ENCODE peak calls at places on chromosome 5, in six cellular contexts. T, F, H, C, U and X are unnamed samples.

GRCh38 chr5:141969783-141970741 is 1.2 kb downstream of the RNF14 start:
- DNase-seq in T (peak), F (no peak), H (peak), C (no peak), U (peak), X (peak)

GRCh38 chr5:97101189-97101910 is 41.1 kb downstream of the LIX1 start:
- DNase-seq in T (no peak), F (no peak), H (no peak), C (no peak), U (no peak), X (no peak)

GRCh38 chr5:115150512-115150911 is 19.2 kb downstream of the TRIM36 start:
- DNase-seq in T (no peak), F (no peak), H (no peak), C (no peak), U (no peak), X (no peak)

GRCh38 chr5:158154226-158155005 is 295.5 kb upstream of the CLINT1 start:
- DNase-seq in T (no peak), F (no peak), H (no peak), C (no peak), U (no peak), X (no peak)

GRCh38 chr5:146006470-146006869 is 70.1 kb downstream of the SH3RF2 start:
- DNase-seq in T (no peak), F (no peak), H (no peak), C (no peak), U (no peak), X (no peak)

GRCh38 chr5:10892911-10893215 is 131.8 kb upstream of the DAP start:
- DNase-seq in T (no peak), F (no peak), H (no peak), C (no peak), U (no peak), X (no peak)

GRCh38 chr5:160601045-160601444 is 179.4 kb downstream of the PTTG1 start:
- DNase-seq in T (no peak), F (no peak), H (no peak), C (no peak), U (no peak), X (no peak)

GRCh38 chr5:57816108-57816507 is 333.5 kb upstream of the ACTBL2 start:
- DNase-seq in T (no peak), F (no peak), H (no peak), C (peak), U (peak), X (no peak)

GRCh38 chr5:2674456-2674855 is 77.0 kb downstream of the IRX2 start:
- DNase-seq in T (no peak), F (no peak), H (no peak), C (no peak), U (no peak), X (no peak)

GRCh38 chr5:77211691-77212047 is 1.2 kb downstream of the PDE8B start:
- DNase-seq in T (no peak), F (no peak), H (no peak), C (no peak), U (no peak), X (no peak)

GRCh38 chr5:77208507-77209163 is 1.8 kb upstream of the PDE8B start:
- DNase-seq in T (no peak), F (peak), H (no peak), C (no peak), U (no peak), X (no peak)

GRCh38 chr5:77209495-77210090 is 887 bp upstream of the PDE8B start:
- DNase-seq in T (no peak), F (no peak), H (no peak), C (no peak), U (no peak), X (no peak)

GRCh38 chr5:77211013-77211690 is 672 bp downstream of the PDE8B start:
- DNase-seq in T (no peak), F (no peak), H (no peak), C (no peak), U (no peak), X (no peak)

GRCh38 chr5:77210091-77211012 is at the start of gene PDE8B:
- DNase-seq in T (no peak), F (no peak), H (no peak), C (no peak), U (peak), X (no peak)
- H3K4me3 ChIP-seq in T (no peak), F (peak), H (peak), C (peak), U (peak), X (no peak)

GRCh38 chr5:78794693-78795215 is 146.2 kb upstream of the LHFPL2 start:
- DNase-seq in T (no peak), F (no peak), H (no peak), C (no peak), U (no peak), X (no peak)

GRCh38 chr5:78793907-78794687 is 145.5 kb upstream of the LHFPL2 start:
- DNase-seq in T (no peak), F (no peak), H (peak), C (no peak), U (no peak), X (no peak)

GRCh38 chr5:78791416-78792100 is 143.0 kb upstream of the LHFPL2 start:
- DNase-seq in T (no peak), F (no peak), H (no peak), C (no peak), U (no peak), X (no peak)

GRCh38 chr5:78795757-78796156 is 147.2 kb upstream of the LHFPL2 start:
- DNase-seq in T (no peak), F (no peak), H (peak), C (no peak), U (peak), X (peak)

GRCh38 chr5:78792342-78793055 is 143.9 kb upstream of the LHFPL2 start:
- DNase-seq in T (peak), F (no peak), H (no peak), C (no peak), U (no peak), X (no peak)
- H3K4me3 ChIP-seq in T (peak), F (no peak), H (no peak), C (no peak), U (no peak), X (no peak)

DNA sequence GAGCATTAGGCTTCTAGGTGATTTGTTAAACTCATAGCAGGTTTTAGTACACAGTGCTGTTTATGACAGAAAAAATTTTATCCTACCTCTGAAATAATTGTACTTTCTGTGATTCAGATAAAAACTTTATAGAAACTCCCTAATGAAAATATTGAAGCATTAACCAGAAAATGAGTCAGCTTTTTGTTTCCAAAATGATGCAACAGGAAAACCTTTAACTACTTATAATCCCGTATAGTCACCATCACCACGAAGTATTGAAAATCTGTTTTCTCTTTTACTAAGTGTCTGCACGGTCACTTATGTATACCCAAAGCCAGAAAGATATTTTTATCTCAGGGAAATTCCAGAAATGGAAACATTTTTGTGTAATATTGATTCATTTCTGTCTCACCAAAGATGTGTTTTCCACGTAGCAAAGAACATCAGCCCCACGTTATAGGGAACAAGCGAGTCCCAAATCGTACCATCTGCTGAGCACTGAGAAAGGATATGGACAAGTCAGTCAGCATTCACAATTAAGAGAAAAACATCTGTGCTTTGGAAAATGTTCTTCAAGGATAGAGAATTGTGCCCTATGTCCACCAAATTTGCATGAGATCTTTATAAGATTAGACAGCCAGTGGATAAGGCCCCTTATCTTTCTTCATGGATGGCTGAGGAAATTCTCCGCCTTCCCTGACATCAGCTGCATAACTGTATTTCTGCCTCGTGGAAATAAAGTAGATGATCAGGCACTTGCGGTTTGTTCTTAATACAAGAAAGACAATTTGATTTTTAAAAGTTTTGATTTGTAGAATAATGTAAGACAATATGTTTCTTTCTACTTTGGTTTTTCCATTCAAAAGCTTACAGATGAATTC is 41.9 kb downstream of the TNFAIP8 start:
- DNase-seq in T (no peak), F (no peak), H (no peak), C (no peak), U (no peak), X (no peak)
- H3K4me3 ChIP-seq in T (no peak), F (no peak), H (no peak), C (no peak), U (no peak), X (no peak)

DNA sequence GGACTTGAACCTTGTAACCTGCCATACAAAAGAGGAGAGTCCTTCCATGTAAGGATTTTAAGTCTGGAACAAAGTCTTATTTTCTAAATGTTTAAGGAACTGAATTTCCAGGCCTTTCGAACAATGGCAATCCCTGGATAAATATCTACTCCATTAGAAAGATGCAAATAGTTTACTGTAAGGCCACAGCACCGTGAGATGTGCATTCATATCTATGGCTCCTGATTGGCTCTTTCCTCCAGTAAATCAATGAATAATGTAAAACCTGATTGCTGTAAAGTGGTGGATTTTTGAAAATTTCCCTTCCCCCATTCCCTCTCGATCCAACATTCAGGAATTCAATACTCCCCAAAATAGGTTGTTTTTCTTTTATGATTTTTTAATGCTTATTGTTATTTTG is 211.6 kb downstream of the MEF2C start:
- DNase-seq in T (no peak), F (no peak), H (no peak), C (no peak), U (no peak), X (no peak)
- H3K4me3 ChIP-seq in T (no peak), F (peak), H (no peak), C (peak), U (no peak), X (no peak)

GRCh38 chr5:98891591-98891990 is 37.2 kb downstream of the CHD1 start:
- DNase-seq in T (no peak), F (no peak), H (no peak), C (no peak), U (no peak), X (no peak)
- H3K4me3 ChIP-seq in T (no peak), F (no peak), H (no peak), C (no peak), U (no peak), X (no peak)

DNA sequence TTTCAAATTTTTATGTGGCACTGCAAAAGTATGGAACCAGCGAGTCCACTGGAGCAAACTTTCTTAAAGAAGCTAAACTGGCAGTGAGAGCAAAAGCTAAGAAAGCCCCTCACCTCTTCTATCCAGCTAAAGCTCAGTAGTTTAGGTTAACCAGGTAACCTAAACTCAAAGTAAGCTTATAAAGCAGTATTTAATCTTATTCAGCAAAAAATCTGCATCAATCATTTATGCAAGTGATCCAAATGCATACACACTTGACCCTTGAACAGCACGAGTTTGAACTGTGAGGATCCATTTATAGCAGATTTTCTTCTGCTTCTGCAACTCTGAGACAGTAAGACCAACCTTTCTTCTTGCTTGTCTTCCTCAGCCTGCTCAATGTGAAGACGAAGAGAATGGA is 363.8 kb upstream of the CDH18 start:
- DNase-seq in T (no peak), F (no peak), H (no peak), C (no peak), U (no peak), X (no peak)
- H3K4me3 ChIP-seq in T (no peak), F (no peak), H (no peak), C (no peak), U (no peak), X (no peak)

GRCh38 chr5:126868338-126868737 is 91.4 kb downstream of the LMNB1 start:
- DNase-seq in T (no peak), F (no peak), H (no peak), C (no peak), U (no peak), X (no peak)

GRCh38 chr5:126867237-126867636 is 90.3 kb downstream of the LMNB1 start:
- DNase-seq in T (no peak), F (no peak), H (no peak), C (no peak), U (no peak), X (no peak)

GRCh38 chr5:126866837-126867236 is 89.9 kb downstream of the LMNB1 start:
- DNase-seq in T (no peak), F (no peak), H (no peak), C (no peak), U (no peak), X (no peak)

GRCh38 chr5:126871441-126871840 is 94.5 kb downstream of the LMNB1 start:
- DNase-seq in T (no peak), F (no peak), H (no peak), C (no peak), U (no peak), X (no peak)

GRCh38 chr5:126868961-126869451 is 92.1 kb downstream of the LMNB1 start:
- DNase-seq in T (no peak), F (no peak), H (no peak), C (no peak), U (no peak), X (no peak)
- H3K4me3 ChIP-seq in T (no peak), F (peak), H (no peak), C (no peak), U (no peak), X (peak)

GRCh38 chr5:991472-992267 is 16.9 kb upstream of the NKD2 start:
- DNase-seq in T (no peak), F (no peak), H (no peak), C (no peak), U (no peak), X (no peak)
- H3K4me3 ChIP-seq in T (no peak), F (no peak), H (no peak), C (no peak), U (no peak), X (no peak)